ENCODE peak calls at places on chromosomes 16 and 17, in nine cellular contexts. H is A549, N is BE2C, Y is heart right ventricle, F is HCT116, I is astrocyte of the cerebellum, Q is fibroblast of the aortic adventitia, J is Peyer's patch, D is K562. B is an unnamed sample.

GRCh38 chr17:65400701-65401100 is 160.7 kb downstream of the AXIN2 start:
- DNase-seq in D (no peak), N (no peak), H (no peak), J (no peak), I (no peak), Q (no peak), F (no peak), Y (no peak), B (no peak)

GRCh38 chr16:10362077-10362863 is 23.6 kb upstream of the ATF7IP2 start:
- DNase-seq in I (no peak), J (no peak), Q (no peak), Y (no peak), N (no peak), F (no peak), D (peak), H (no peak), B (no peak)

GRCh38 chr17:51590071-51590470 is 329.7 kb downstream of the UTP18 start:
- DNase-seq in Q (no peak), I (no peak), D (no peak), N (peak), J (no peak), Y (no peak), H (no peak), F (no peak), B (no peak)

GRCh38 chr16:56517206-56517605 is 2.6 kb downstream of the BBS2 start:
- DNase-seq in I (no peak), F (no peak), Q (no peak), H (no peak), N (no peak), Y (no peak), J (no peak), D (no peak), B (no peak)

GRCh38 chr17:36743130-36743529 is 141.7 kb downstream of the MRM1 start:
- DNase-seq in Q (no peak), I (no peak), Y (no peak), H (no peak), J (no peak), F (no peak), N (no peak), D (no peak), B (no peak)

GRCh38 chr17:56870163-56870651 is 36.3 kb downstream of the DGKE start:
- DNase-seq in D (no peak), F (no peak), H (no peak), Y (no peak), N (no peak), I (no peak), Q (no peak), J (no peak), B (no peak)

GRCh38 chr16:21717608-21718007 is 53.8 kb downstream of the OTOA start:
- DNase-seq in N (no peak), I (no peak), Y (no peak), J (no peak), F (no peak), D (no peak), Q (no peak), H (no peak), B (no peak)

GRCh38 chr17:83199500-83200201 is 120.2 kb downstream of the METRNL start:
- DNase-seq in Y (peak), H (no peak), D (no peak), I (no peak), N (peak), F (no peak), Q (no peak), J (peak), B (no peak)

GRCh38 chr16:49345829-49346228 is 27.8 kb upstream of the C16orf78 start:
- DNase-seq in Y (no peak), J (no peak), N (no peak), F (no peak), D (peak), I (no peak), H (no peak), Q (no peak), B (peak)

GRCh38 chr16:57367111-57367752 is 5.1 kb upstream of the CX3CL1 start:
- DNase-seq in I (no peak), H (no peak), D (no peak), J (no peak), Y (no peak), F (no peak), N (no peak), Q (peak), B (no peak)

GRCh38 chr16:88702364-88703210 is 3.6 kb downstream of the RNF166 start:
- DNase-seq in Y (no peak), N (no peak), F (no peak), Q (no peak), I (no peak), D (no peak), J (no peak), H (no peak), B (no peak)

GRCh38 chr16:83187404-83187803 is 560.6 kb downstream of the CDH13 start:
- DNase-seq in F (no peak), N (no peak), H (no peak), I (peak), Q (peak), D (no peak), Y (no peak), J (no peak), B (no peak)

GRCh38 chr16:56576585-56577299 is 11.9 kb downstream of the MT4 start:
- DNase-seq in I (peak), J (peak), F (peak), N (peak), Y (peak), D (peak), Q (peak), H (peak), B (peak)

GRCh38 chr16:67170168-67170947 is at the start of gene NOL3:
- DNase-seq in I (no peak), D (peak), H (peak), N (peak), F (no peak), Q (peak), Y (peak), J (peak), B (no peak)

GRCh38 chr17:64778367-64779290 is 116.5 kb upstream of the SMURF2 start:
- DNase-seq in J (peak), N (peak), H (no peak), F (no peak), Y (no peak), Q (no peak), I (no peak), D (no peak), B (peak)

GRCh38 chr16:76265434-76266045 is 11.7 kb upstream of the CNTNAP4 start:
- DNase-seq in Y (no peak), F (peak), N (peak), I (peak), J (peak), Q (peak), D (peak), H (peak), B (peak)

GRCh38 chr17:41835800-41836549 is at the start of gene NT5C3B:
- DNase-seq in J (peak), H (peak), Y (peak), D (peak), I (no peak), Q (no peak), N (peak), F (peak), B (peak)

GRCh38 chr17:32350662-32351418 is 883 bp downstream of the ZNF207 start:
- DNase-seq in H (no peak), I (no peak), J (peak), Y (no peak), F (no peak), D (peak), N (no peak), Q (peak), B (peak)

GRCh38 chr16:89410794-89411309 is 79.5 kb downstream of the ANKRD11 start:
- DNase-seq in I (peak), H (no peak), J (peak), D (no peak), Y (peak), N (peak), F (no peak), Q (peak), B (no peak)

GRCh38 chr17:9050801-9051401 is 29.6 kb downstream of the NTN1 start:
- DNase-seq in Q (no peak), I (no peak), D (no peak), N (no peak), J (no peak), F (peak), Y (no peak), H (peak), B (no peak)

GRCh38 chr17:34318474-34318873 is 761 bp upstream of the CCL8 start:
- DNase-seq in Y (peak), I (no peak), Q (no peak), J (no peak), N (peak), F (peak), H (peak), D (peak), B (no peak)

GRCh38 chr16:86565181-86565631 is 1.4 kb upstream of the FOXC2 start:
- DNase-seq in I (no peak), F (no peak), Q (no peak), Y (no peak), N (no peak), J (no peak), H (no peak), D (no peak), B (no peak)

GRCh38 chr17:35847006-35847405 is 21.7 kb downstream of the HEATR9 start:
- DNase-seq in Y (no peak), F (no peak), Q (no peak), D (no peak), N (no peak), I (no peak), H (no peak), J (no peak), B (no peak)

GRCh38 chr17:42784811-42785592 is 4.6 kb downstream of the WNK4 start:
- DNase-seq in J (no peak), N (no peak), Q (no peak), D (no peak), H (no peak), Y (no peak), F (no peak), I (no peak), B (no peak)

GRCh38 chr17:69175812-69176517 is 34.3 kb upstream of the ABCA6 start:
- DNase-seq in I (peak), Y (no peak), D (peak), Q (peak), N (no peak), J (no peak), F (peak), H (peak), B (no peak)

GRCh38 chr17:161481-161880 is 20.0 kb downstream of the DOC2B start:
- DNase-seq in J (no peak), N (no peak), F (no peak), H (no peak), Y (no peak), D (no peak), I (no peak), Q (no peak), B (no peak)

GRCh38 chr17:163514-164103 is 17.8 kb downstream of the DOC2B start:
- DNase-seq in Q (no peak), Y (no peak), J (no peak), N (no peak), H (no peak), D (peak), F (no peak), I (no peak), B (no peak)

GRCh38 chr17:162689-163088 is 18.8 kb downstream of the DOC2B start:
- DNase-seq in Q (no peak), D (no peak), F (no peak), Y (no peak), H (no peak), N (no peak), I (no peak), J (no peak), B (no peak)

GRCh38 chr17:165939-166338 is 15.5 kb downstream of the DOC2B start:
- DNase-seq in D (no peak), N (no peak), J (no peak), Q (no peak), H (no peak), Y (no peak), F (no peak), I (no peak), B (no peak)

DNA sequence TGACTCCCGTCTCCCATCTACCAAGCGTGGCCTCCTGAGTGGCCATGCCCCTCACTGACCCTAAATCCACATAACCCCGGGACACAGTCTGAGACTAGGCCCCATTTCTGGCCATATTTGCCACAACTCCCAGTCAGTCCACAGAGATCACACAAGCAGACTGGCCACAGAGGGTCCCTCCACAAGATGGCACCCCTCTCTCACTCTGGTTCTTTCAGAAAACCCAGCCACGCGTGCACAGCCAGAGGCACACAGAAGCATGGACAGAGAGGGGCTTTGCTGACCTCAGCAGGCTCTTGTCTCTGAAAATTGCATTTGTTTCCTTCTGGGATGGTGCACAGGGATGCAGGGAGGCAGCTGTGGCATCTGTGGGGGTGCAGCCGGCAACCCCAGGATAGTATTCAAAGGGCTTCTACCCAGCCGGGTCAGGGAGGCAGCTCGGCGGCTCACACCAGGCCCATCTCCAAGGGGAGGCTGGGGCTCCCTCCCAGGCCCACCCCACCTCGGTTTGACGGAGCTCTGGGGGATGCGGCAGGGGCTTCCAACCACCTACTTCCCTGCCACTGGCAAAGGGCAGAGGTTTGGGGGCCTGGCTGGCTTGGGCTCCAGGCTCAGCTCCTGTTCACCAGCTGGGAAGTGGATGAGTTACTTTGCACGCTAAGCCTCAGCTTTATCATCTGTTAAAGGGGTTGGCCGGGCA is 16.8 kb downstream of the DOC2B start:
- DNase-seq in J (peak), Q (peak), I (peak), Y (no peak), N (peak), H (peak), F (no peak), D (peak), B (peak)
- TF ChIP-seq CTCF in J (no peak), Q (peak), I (peak), Y (no peak), N (peak), H (peak), F (peak), D (peak), B (no peak)

DNA sequence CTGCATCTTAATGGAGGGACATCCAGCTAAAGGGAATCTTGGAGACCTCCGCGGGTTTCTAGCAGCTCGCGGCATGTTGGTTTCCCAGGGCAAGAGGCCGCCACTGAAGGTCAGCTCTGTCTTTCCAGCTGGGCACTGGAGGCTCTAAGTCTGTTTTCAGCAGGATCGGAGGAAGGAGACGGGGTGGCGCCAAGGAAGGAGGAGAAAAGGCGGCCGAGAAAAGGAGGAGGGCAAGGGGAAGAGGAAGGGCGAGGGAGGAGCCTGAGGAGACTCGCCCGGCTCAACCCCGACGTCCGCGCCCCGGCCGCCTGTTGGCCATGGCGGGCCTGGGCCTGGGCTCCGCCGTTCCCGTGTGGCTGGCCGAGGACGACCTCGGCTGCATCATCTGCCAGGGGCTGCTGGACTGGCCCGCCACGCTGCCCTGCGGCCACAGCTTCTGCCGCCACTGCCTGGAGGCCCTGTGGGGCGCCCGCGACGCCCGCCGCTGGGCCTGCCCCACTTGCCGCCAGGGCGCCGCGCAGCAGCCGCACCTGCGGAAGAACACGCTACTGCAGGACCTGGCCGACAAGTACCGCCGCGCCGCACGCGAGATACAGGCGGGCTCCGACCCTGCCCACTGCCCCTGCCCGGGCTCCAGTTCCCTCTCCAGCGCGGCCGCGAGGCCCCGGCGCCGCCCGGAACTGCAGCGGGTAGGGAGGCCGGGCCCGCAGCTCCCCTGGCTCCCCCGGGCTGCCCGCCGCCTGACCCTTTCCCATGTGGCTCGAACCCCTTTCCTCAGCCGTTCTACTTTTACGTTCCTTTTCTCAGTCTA is at the start of gene RNF135:
- DNase-seq in H (peak), I (peak), N (peak), F (peak), Q (peak), J (peak), D (no peak), Y (peak), B (peak)
- TF ChIP-seq CTCF in H (no peak), I (peak), N (no peak), F (no peak), Q (peak), J (peak), D (no peak), Y (no peak), B (peak)

DNA sequence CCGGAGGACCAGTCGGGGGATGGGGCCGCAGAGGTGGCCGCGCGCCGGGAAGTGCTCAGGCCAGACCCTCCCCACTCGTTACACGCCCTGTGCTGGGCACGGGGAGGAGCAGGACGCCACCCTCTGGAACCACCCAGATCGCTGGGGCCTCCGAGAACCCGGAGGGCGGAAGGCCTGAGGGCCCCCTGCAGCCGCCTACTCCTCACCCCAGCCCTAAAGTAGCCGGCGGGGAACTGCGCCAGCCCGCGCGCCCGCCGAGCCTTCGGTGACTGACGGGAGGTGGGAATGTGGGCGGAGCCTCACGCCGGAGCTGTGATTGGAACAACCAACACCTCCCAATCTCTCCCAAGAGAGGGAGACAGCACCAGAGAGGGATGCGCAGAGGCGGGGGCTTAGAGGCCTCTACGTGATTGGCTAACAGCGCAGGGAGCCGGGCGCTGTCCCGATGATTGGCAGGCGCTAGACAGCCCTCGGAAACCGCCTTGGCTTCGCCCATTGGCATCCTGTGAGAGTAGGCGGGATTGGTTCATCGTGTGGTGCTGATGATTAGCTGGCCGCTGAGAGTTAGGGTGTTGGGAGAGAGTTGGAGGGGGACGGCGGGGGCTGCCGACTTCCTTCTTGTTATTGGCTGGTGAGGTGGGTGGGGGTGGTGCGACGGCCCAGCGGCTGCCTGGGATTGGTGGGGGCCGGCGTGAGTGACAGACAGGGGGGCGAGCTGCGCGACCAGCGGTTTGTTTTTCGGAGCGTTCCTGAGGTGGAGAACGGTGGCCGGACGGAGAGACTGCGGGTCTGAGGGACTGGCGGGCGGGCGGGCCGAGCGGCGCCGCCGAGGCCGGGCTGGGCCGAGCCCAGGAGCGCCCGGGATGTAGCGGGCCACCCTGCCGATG is at the start of gene MAP3K3:
- DNase-seq in N (peak), H (peak), F (peak), I (peak), Y (peak), J (peak), Q (peak), D (peak), B (peak)
- TF ChIP-seq CTCF in N (peak), H (no peak), F (no peak), I (no peak), Y (no peak), J (no peak), Q (peak), D (no peak), B (no peak)

GRCh38 chr17:75524971-75525805 is at the start of gene LLGL2:
- DNase-seq in I (no peak), Y (peak), J (peak), Q (no peak), N (peak), D (peak), F (peak), H (peak), B (peak)
- TF ChIP-seq CTCF in I (peak), Y (peak), J (peak), Q (no peak), N (peak), D (peak), F (peak), H (peak), B (no peak)